ENCODE peak calls at places on chromosomes 11 and 22, in five cellular contexts. L is lower lobe of right lung; D is kidney glomerular epithelial cell; Q is stimulated activated naive CD4-positive, alpha-beta T cell; X is mammary epithelial cell. K is an unnamed sample.
A peak's percentile ranks its signal among the peaks of the same experiment; 100 is the strongest.

GRCh38 chr11:68843052-68843561 is 1.4 kb upstream of the CPT1A start:
- DNase-seq in X (no peak), L (no peak), D (no peak), Q (peak; percentile 42), K (no peak)

GRCh38 chr11:30936476-30936875 is 350.3 kb upstream of the MPPED2 start:
- DNase-seq in D (no peak), Q (no peak), L (no peak), X (no peak), K (no peak)

GRCh38 chr11:15863411-15863810 is 492.9 kb downstream of the SOX6 start:
- DNase-seq in D (no peak), Q (no peak), X (no peak), L (no peak), K (no peak)

GRCh38 chr22:41963453-41964105 is 5.7 kb upstream of the SEPTIN3 start:
- DNase-seq in Q (no peak), X (no peak), L (peak; percentile 67), D (no peak), K (no peak)

GRCh38 chr11:41660585-41660984 is 201.1 kb upstream of the LRRC4C start:
- DNase-seq in D (no peak), X (no peak), Q (no peak), L (no peak), K (no peak)

GRCh38 chr22:47616396-47617020 is 854.1 kb downstream of the TBC1D22A start:
- DNase-seq in Q (no peak), L (no peak), X (no peak), D (no peak), K (no peak)

GRCh38 chr11:124863137-124863825 is 2.0 kb upstream of the ROBO3 start:
- DNase-seq in X (no peak), D (no peak), Q (no peak), L (peak; percentile 65), K (no peak)

GRCh38 chr11:65559951-65560537 is 1.9 kb upstream of the LTBP3 start:
- DNase-seq in D (no peak), L (no peak), Q (no peak), X (peak; percentile 92), K (no peak)

GRCh38 chr11:65778431-65778900 is 2.3 kb downstream of the AP5B1 start:
- DNase-seq in X (no peak), D (no peak), Q (no peak), L (no peak), K (peak; percentile 60)

GRCh38 chr11:130062030-130062429 is 7.7 kb upstream of the APLP2 start:
- DNase-seq in D (no peak), L (no peak), Q (no peak), X (no peak), K (no peak)

GRCh38 chr11:14308114-14308896 is 50.7 kb downstream of the RRAS2 start:
- DNase-seq in Q (no peak), L (no peak), D (peak; percentile 58), X (peak; percentile 32), K (no peak)

GRCh38 chr11:93530468-93530826 is 12.7 kb downstream of the SMCO4 start:
- DNase-seq in Q (no peak), L (no peak), D (no peak), X (no peak), K (no peak)

GRCh38 chr11:85889676-85890579 is 34.7 kb downstream of the CCDC83 start:
- DNase-seq in X (peak; percentile 77), D (peak; percentile 87), Q (no peak), L (no peak), K (no peak)

GRCh38 chr22:37503183-37503683 is 16.0 kb downstream of the CARD10 start:
- DNase-seq in L (no peak), X (no peak), Q (no peak), D (no peak), K (no peak)

GRCh38 chr11:45527898-45528297 is 137.5 kb downstream of the CHST1 start:
- DNase-seq in Q (no peak), L (no peak), D (no peak), X (peak; percentile 10), K (no peak)

GRCh38 chr11:8219257-8220021 is 44.2 kb downstream of the LMO1 start:
- DNase-seq in Q (no peak), L (peak; percentile 24), X (peak; percentile 29), D (peak; percentile 47), K (peak; percentile 62)

GRCh38 chr11:93477684-93478234 is 65.4 kb downstream of the SMCO4 start:
- DNase-seq in Q (no peak), D (no peak), L (no peak), X (no peak), K (no peak)

GRCh38 chr22:44939451-44939850 is 70.4 kb downstream of the PHF21B start:
- DNase-seq in X (no peak), D (no peak), Q (no peak), L (no peak), K (no peak)

GRCh38 chr11:85750646-85751045 is 60.3 kb downstream of the SYTL2 start:
- DNase-seq in Q (no peak), D (no peak), X (no peak), L (no peak), K (no peak)

GRCh38 chr11:19607656-19608360 is 104.8 kb upstream of the NAV2 start:
- DNase-seq in L (no peak), X (no peak), D (no peak), Q (no peak), K (no peak)

GRCh38 chr11:125091247-125091876 is 20.1 kb downstream of the TMEM218 start:
- DNase-seq in L (peak; percentile 43), Q (no peak), D (peak; percentile 82), X (peak; percentile 57), K (peak; percentile 26)

K was measured in pancreas.